ENCODE peak calls at places on chromosomes 1 and 21, in six cellular contexts. B, Z, K, E, I and R are unnamed samples.

GRCh38 chr1:179129702-179130473 is 48.0 kb downstream of the TOR3A start:
- DNase-seq in B (peak; percentile 59), Z (peak; percentile 26), K (no peak), E (no peak), I (no peak), R (no peak)

GRCh38 chr1:168567007-168567406 is 9.4 kb upstream of the XCL1 start:
- DNase-seq in B (no peak), Z (no peak), K (no peak), E (no peak), I (no peak), R (no peak)

GRCh38 chr1:64933296-64934070 is 32.9 kb downstream of the JAK1 start:
- DNase-seq in B (no peak), Z (no peak), K (no peak), E (no peak), I (no peak), R (no peak)

GRCh38 chr1:27071049-27071416 is 58.4 kb upstream of the TENT5B start:
- DNase-seq in B (no peak), Z (no peak), K (peak; percentile 33), E (no peak), I (no peak), R (no peak)

GRCh38 chr1:156246241-156246761 is 1.6 kb downstream of the PAQR6 start:
- DNase-seq in B (no peak), Z (no peak), K (no peak), E (no peak), I (no peak), R (no peak)

GRCh38 chr1:113930499-113931161 is 1.5 kb downstream of the HIPK1 start:
- DNase-seq in B (no peak), Z (no peak), K (peak; percentile 33), E (no peak), I (peak; percentile 20), R (peak; percentile 21)

GRCh38 chr1:17922833-17923232 is 167.7 kb downstream of the ACTL8 start:
- DNase-seq in B (no peak), Z (peak; percentile 31), K (peak; percentile 57), E (peak; percentile 15), I (peak; percentile 41), R (peak; percentile 19)

GRCh38 chr21:41133896-41134522 is 34.0 kb upstream of the BACE2 start:
- DNase-seq in B (no peak), Z (peak; percentile 26), K (peak; percentile 66), E (no peak), I (peak; percentile 49), R (no peak)

GRCh38 chr1:232179896-232180760 is 449.8 kb downstream of the SIPA1L2 start:
- DNase-seq in B (no peak), Z (no peak), K (no peak), E (no peak), I (no peak), R (no peak)

GRCh38 chr1:119286587-119287181 is 81.9 kb upstream of the HAO2 start:
- DNase-seq in B (no peak), Z (peak; percentile 30), K (peak; percentile 68), E (no peak), I (peak; percentile 73), R (no peak)

GRCh38 chr1:60283690-60284089 is 210.1 kb upstream of the C1orf87 start:
- DNase-seq in B (no peak), Z (no peak), K (no peak), E (no peak), I (peak; percentile 3), R (no peak)

GRCh38 chr1:183580281-183580682 is 10.0 kb downstream of the NCF2 start:
- DNase-seq in B (no peak), Z (peak; percentile 40), K (no peak), E (peak; percentile 23), I (no peak), R (no peak)

GRCh38 chr1:230503741-230504140 is 77.6 kb upstream of the PGBD5 start:
- DNase-seq in B (no peak), Z (no peak), K (no peak), E (no peak), I (no peak), R (no peak)

GRCh38 chr1:81545734-81546133 is 255.0 kb upstream of the ADGRL2 start:
- DNase-seq in B (no peak), Z (no peak), K (no peak), E (no peak), I (no peak), R (no peak)

GRCh38 chr1:85200870-85201339 is at the start of gene SYDE2:
- DNase-seq in B (no peak), Z (peak; percentile 78), K (peak; percentile 91), E (peak; percentile 46), I (peak; percentile 67), R (peak; percentile 69)

GRCh38 chr1:167617100-167617949 is 12.7 kb upstream of the RCSD1 start:
- DNase-seq in B (peak; percentile 74), Z (no peak), K (peak; percentile 53), E (no peak), I (no peak), R (no peak)

GRCh38 chr21:42440187-42440792 is 36.6 kb downstream of the UBASH3A start:
- DNase-seq in B (peak; percentile 70), Z (peak; percentile 47), K (no peak), E (no peak), I (no peak), R (peak; percentile 68)

GRCh38 chr1:206713910-206714312 is 29.2 kb downstream of the MAPKAPK2 start:
- DNase-seq in B (no peak), Z (no peak), K (no peak), E (no peak), I (no peak), R (no peak)

GRCh38 chr1:170225735-170226524 is 80.2 kb downstream of the NTMT2 start:
- DNase-seq in B (no peak), Z (no peak), K (no peak), E (no peak), I (no peak), R (no peak)

GRCh38 chr1:23558140-23558871 is 995 bp downstream of the ID3 start:
- DNase-seq in B (no peak), Z (no peak), K (peak; percentile 85), E (no peak), I (peak; percentile 80), R (no peak)

GRCh38 chr1:159208460-159208825 is 3.8 kb downstream of the ACKR1 start:
- DNase-seq in B (no peak), Z (no peak), K (no peak), E (no peak), I (no peak), R (no peak)

GRCh38 chr1:178486100-178487069 is 10.4 kb downstream of the CLEC20A start:
- DNase-seq in B (no peak), Z (no peak), K (no peak), E (no peak), I (no peak), R (no peak)

GRCh38 chr1:162324391-162324790 is 52.3 kb downstream of the SPATA46 start:
- DNase-seq in B (no peak), Z (no peak), K (no peak), E (no peak), I (no peak), R (no peak)

GRCh38 chr1:53396563-53397268 is 62.5 kb upstream of the DMRTB1 start:
- DNase-seq in B (no peak), Z (no peak), K (no peak), E (no peak), I (no peak), R (no peak)

GRCh38 chr1:183218981-183219621 is 33.0 kb downstream of the LAMC2 start:
- DNase-seq in B (no peak), Z (no peak), K (no peak), E (no peak), I (no peak), R (no peak)

GRCh38 chr1:45543599-45544417 is 6.8 kb upstream of the AKR1A1 start:
- DNase-seq in B (peak; percentile 76), Z (no peak), K (no peak), E (no peak), I (peak; percentile 31), R (no peak)

GRCh38 chr1:4851666-4852065 is 197.3 kb downstream of the AJAP1 start:
- DNase-seq in B (no peak), Z (no peak), K (no peak), E (no peak), I (no peak), R (no peak)

GRCh38 chr1:232547938-232548484 is 81.9 kb downstream of the SIPA1L2 start:
- DNase-seq in B (no peak), Z (no peak), K (no peak), E (no peak), I (no peak), R (no peak)

DNA sequence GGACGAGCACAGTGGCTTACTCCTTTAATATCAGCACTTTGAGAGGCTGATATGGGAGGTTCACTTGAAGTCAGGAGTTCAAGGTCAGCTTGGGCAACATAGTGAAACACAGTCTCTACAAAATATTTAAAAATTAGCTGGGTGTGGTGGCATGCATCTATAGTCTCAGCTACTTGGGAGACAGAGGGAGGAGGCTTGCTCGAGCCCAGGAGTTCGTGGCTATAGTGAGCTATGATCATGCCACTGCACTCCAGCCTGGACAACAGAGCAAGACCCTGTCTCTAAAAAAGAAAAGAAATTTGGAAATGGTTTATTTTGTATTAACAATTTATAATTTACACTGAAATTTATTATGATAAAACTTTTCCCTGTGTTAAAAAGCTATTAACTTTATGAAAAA is 1.7 kb upstream of the ANGPTL3 start:
- DNase-seq in B (no peak), Z (no peak), K (no peak), E (no peak), I (peak; percentile 17), R (no peak)
- TF ChIP-seq POLR2AphosphoS5 in B (no peak), Z (no peak), K (no peak), E (no peak), I (no peak), R (no peak)

GRCh38 chr1:16206547-16207317 is 5.7 kb downstream of the ARHGEF19 start:
- DNase-seq in B (peak; percentile 71), Z (peak; percentile 83), K (peak; percentile 96), E (peak; percentile 96), I (peak; percentile 93), R (peak; percentile 77)
- TF ChIP-seq POLR2A in B (peak; percentile 87), Z (no peak), K (peak; percentile 97), E (peak; percentile 79), I (peak; percentile 74), R (peak; percentile 63)

GRCh38 chr1:185213086-185213485 is 56.1 kb downstream of the SWT1 start:
- DNase-seq in B (no peak), Z (no peak), K (no peak), E (no peak), I (no peak), R (no peak)
- TF ChIP-seq TAF1 in B (no peak), Z (no peak), K (no peak), E (no peak), I (no peak), R (no peak)

DNA sequence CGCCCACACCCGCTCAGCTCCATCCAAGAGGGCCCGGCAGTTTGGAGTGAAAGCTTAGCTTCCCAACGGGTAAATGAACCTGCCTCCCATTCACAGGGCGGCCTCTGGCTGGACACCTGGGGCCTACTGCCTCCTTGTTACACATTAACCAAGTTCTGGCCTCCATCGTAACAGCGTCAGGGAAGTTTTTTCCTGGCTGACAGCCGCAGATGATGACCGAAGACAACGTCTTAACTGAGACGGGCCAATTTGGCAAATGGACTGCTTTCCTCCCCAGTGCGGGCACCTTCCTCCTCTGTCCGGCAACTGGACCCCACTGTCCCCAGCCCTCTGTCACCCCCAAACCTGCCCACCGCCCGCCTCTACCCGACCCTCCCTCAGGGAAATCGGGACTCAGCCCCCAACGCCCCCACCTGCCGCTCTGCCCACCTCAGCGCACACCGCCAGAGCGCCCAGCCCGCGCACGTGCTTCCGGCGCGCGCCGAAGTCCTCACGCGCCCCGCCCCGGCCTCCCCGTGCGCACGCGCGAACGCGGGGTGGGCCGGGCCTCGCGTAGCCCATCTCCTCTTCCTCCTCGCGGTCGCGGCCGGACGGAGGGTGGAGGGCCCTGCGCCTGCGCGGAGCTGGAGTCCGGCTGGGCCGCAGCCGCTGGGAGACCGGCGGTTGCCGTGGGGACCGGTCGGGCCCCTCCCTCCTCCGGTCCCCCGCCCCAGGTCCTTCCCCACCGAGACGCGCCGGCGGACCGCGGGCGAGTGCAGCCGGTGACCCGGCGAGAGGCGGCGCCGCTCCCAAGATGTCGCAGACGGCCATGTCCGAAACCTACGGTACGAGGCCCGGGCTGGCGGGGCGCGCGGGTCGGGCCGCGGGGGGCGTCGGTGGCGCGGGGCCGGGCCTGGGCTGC is at the start of gene RAB4A:
- DNase-seq in B (peak; percentile 43), Z (peak; percentile 91), K (peak; percentile 100), E (no peak), I (peak; percentile 85), R (peak; percentile 84)
- TF ChIP-seq POLR2AphosphoS5 in B (peak; percentile 54), Z (peak; percentile 52), K (peak; percentile 73), E (peak; percentile 51), I (peak; percentile 69), R (peak; percentile 62)